ENCODE peak calls at places on chromosomes 2 and 18, in eight cellular contexts. V, S, E, Q, F, M, I and D are unnamed samples.

GRCh38 chr2:12069139-12069538 is 322.7 kb downstream of the LPIN1 start:
- DNase-seq in F (no peak), E (no peak), M (no peak), S (no peak), Q (no peak), I (no peak), V (no peak), D (no peak)

GRCh38 chr2:108719149-108720044 is at the start of gene RANBP2:
- DNase-seq in Q (peak), E (peak), S (peak), M (peak), I (peak), F (peak), V (peak), D (peak)

GRCh38 chr2:203992496-203992895 is 55.9 kb downstream of the ICOS start:
- DNase-seq in F (no peak), S (no peak), I (no peak), M (no peak), Q (no peak), E (no peak), V (no peak), D (no peak)

GRCh38 chr2:11896386-11896785 is 150.0 kb downstream of the LPIN1 start:
- DNase-seq in Q (peak), E (no peak), I (peak), S (no peak), M (peak), V (no peak), F (no peak), D (peak)

GRCh38 chr2:7599462-7600258 is 682.4 kb downstream of the RNF144A start:
- DNase-seq in Q (no peak), F (no peak), S (no peak), E (no peak), M (no peak), I (no peak), V (no peak), D (no peak)

GRCh38 chr2:160389875-160390274 is 103.7 kb downstream of the RBMS1 start:
- DNase-seq in S (no peak), I (peak), M (no peak), Q (peak), V (peak), F (no peak), E (no peak), D (no peak)

GRCh38 chr2:56483081-56483480 is 299.3 kb downstream of the CCDC85A start:
- DNase-seq in M (no peak), S (no peak), I (no peak), V (no peak), Q (no peak), F (no peak), E (no peak), D (no peak)

GRCh38 chr2:195633974-195634373 is 23.1 kb upstream of the SLC39A10 start:
- DNase-seq in I (no peak), E (no peak), M (no peak), V (no peak), Q (no peak), F (no peak), S (no peak), D (no peak)

GRCh38 chr2:196170202-196170680 is 1.1 kb downstream of the STK17B start:
- DNase-seq in V (peak), E (peak), S (peak), M (no peak), I (peak), F (peak), Q (peak), D (no peak)

DNA sequence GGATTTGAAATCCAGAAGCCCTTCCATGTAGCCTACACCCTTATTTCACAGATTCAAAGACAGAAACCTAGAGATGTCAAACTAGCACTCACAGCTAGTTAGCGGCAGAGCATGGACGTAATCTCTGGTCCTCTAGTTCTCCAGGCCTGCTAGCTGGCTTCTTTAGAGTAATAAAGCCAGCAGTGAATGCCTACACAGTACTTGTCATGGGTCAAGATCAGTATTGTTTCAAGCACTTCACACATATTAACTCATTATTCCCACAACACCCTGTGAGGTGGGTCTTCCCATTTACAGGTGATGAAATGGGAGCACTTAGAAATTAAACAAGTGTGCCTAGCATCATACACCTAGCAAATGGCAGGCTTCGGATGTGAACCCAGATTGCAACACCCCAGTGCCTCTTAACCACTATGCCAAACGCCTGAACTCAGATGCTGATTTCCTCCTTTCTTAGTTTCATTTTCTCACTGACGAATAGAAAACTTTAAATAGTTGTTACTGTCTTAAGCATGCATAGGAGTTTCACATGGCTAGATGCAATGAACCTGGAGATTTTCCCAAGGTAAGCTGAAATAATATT is 14.5 kb upstream of the ZBTB14 start:
- DNase-seq in S (peak), V (no peak), M (no peak), F (no peak), E (no peak), I (no peak), Q (no peak), D (no peak)
- H3K4me3 ChIP-seq in S (no peak), V (no peak), M (no peak), F (no peak), E (no peak), I (no peak), Q (no peak), D (peak)

GRCh38 chr2:86807462-86808275 is 17.0 kb upstream of the CD8A start:
- DNase-seq in V (peak), F (no peak), Q (peak), I (peak), S (peak), E (no peak), M (no peak), D (no peak)

GRCh38 chr2:86809481-86810121 is 18.9 kb upstream of the CD8A start:
- DNase-seq in V (no peak), Q (no peak), M (no peak), E (no peak), I (no peak), F (no peak), S (no peak), D (no peak)

GRCh38 chr2:86806059-86806857 is 15.5 kb upstream of the CD8A start:
- DNase-seq in I (no peak), E (no peak), F (no peak), S (no peak), V (no peak), M (no peak), Q (no peak), D (no peak)

GRCh38 chr2:86808315-86809161 is 17.8 kb upstream of the CD8A start:
- DNase-seq in F (peak), S (peak), Q (peak), I (peak), V (peak), M (peak), E (peak), D (peak)

GRCh38 chr2:86807121-86807461 is 16.4 kb upstream of the CD8A start:
- DNase-seq in V (no peak), I (no peak), S (no peak), E (no peak), Q (no peak), F (no peak), M (no peak), D (no peak)
- H3K4me3 ChIP-seq in V (peak), I (peak), S (peak), E (peak), Q (peak), F (peak), M (peak), D (peak)

DNA sequence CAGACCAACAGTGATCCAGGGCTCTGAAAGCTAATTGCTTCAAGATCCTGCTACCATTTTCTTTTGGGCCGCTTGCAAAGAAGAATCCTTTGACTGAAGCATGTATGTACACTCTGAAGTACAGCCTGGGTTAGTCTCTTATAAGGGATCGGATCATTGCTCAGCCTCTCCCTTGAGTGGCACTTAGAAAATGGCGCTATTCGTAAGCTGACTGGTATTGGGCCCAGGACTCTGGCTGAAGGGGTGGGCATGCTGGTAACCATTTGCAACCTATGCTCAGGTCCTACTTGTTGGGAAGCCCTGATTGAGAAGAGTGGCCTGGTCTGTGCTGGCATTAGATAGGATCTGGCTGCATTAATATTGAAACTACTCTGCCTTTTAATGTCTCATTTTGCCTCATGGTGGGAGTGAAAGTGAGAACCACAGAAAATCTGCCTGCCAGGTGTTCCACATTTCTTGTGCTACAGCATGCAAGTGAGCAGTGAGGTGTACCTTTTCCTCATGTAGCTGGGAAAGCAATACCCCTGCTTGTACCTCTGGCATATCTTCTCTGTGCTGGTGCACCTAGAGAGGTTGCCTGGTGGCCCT is 661 bp upstream of the MGAT5 start:
- DNase-seq in Q (no peak), S (no peak), E (no peak), F (no peak), I (no peak), V (no peak), M (no peak), D (no peak)
- H3K4me3 ChIP-seq in Q (no peak), S (peak), E (no peak), F (no peak), I (no peak), V (no peak), M (no peak), D (no peak)

GRCh38 chr2:64617631-64618151 is 36.0 kb downstream of the SERTAD2 start:
- DNase-seq in F (no peak), Q (no peak), E (no peak), I (no peak), S (no peak), M (no peak), V (no peak), D (no peak)
- H3K4me3 ChIP-seq in F (no peak), Q (no peak), E (no peak), I (no peak), S (no peak), M (no peak), V (no peak), D (no peak)

GRCh38 chr2:73156539-73157124 is 43.9 kb upstream of the RAB11FIP5 start:
- DNase-seq in S (no peak), V (peak), Q (peak), E (peak), F (peak), M (no peak), I (peak), D (no peak)
- H3K4me3 ChIP-seq in S (no peak), V (peak), Q (peak), E (no peak), F (peak), M (no peak), I (peak), D (peak)

DNA sequence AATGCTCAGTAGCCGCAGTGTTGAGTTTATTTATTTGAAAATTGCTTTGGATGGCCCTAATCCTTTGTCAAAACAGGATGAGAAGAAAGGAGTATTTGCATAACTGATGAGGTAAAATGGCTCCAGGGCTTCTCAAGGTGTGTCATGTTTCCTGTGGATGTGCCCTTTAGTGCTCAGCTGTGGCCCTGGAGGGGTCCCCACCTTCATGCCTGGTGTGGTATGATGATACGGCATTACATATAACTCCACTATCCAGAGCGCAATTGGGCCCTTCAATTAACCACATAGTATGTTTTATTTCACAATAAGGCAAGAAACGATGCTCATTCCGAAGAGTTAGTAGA is 39.8 kb upstream of the TMEM178A start:
- DNase-seq in V (no peak), F (no peak), M (no peak), I (no peak), E (no peak), Q (no peak), S (no peak), D (no peak)
- H3K4me3 ChIP-seq in V (no peak), F (no peak), M (no peak), I (no peak), E (no peak), Q (no peak), S (no peak), D (no peak)

DNA sequence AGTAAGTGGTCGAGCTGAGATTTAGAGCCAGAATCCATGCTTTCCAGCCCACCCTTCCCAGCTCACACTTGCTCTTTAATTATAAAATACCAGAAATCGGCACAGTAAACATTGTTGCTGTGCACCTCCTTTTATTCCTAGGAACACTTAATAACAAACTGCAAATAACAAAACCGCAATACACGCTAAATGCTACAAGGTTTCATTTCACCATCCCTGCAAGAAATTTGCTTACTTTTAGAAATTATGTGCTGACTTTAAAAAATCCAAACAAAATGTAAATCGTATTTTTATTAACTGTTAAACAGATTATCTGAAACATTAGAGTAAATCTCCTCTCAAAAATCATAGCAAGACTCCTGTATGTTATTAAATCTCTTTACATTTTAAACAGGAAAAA is 79.4 kb downstream of the TCF4 start:
- DNase-seq in M (no peak), I (no peak), F (no peak), Q (no peak), S (no peak), V (no peak), E (no peak), D (no peak)
- H3K4me3 ChIP-seq in M (no peak), I (no peak), F (no peak), Q (no peak), S (no peak), V (no peak), E (peak), D (no peak)

GRCh38 chr18:68447286-68447685 is 267.6 kb downstream of the TMX3 start:
- DNase-seq in Q (peak), M (no peak), V (peak), S (no peak), I (no peak), F (no peak), E (no peak), D (no peak)
- H3K4me3 ChIP-seq in Q (no peak), M (no peak), V (no peak), S (no peak), I (no peak), F (no peak), E (no peak), D (no peak)